ENCODE peak calls at places on chromosome 15, in nine cellular contexts. One of them, this sample, is unnamed.

GRCh38 chr15:65336767-65337435 is 32.4 kb downstream of the RNU5B-1 start:
- DNase-seq in effector memory CD8-positive, alpha-beta T cell: no peak
- DNase-seq in NCI-H2171 treated with DMSO at 0.1 percent for 48 hours: peak
- DNase-seq in AG10803: no peak
- DNase-seq in GM04503: no peak
- DNase-seq in ELR: no peak
- DNase-seq in HuH-7.5: no peak
- DNase-seq in HCT116: no peak
- DNase-seq in Daoy: no peak
- DNase-seq in this sample: no peak

GRCh38 chr15:63080638-63081250 is 38.2 kb downstream of the TPM1 start:
- DNase-seq in NCI-H2171 treated with DMSO at 0.1 percent for 48 hours: peak
- DNase-seq in ELR: no peak
- DNase-seq in HuH-7.5: no peak
- DNase-seq in Daoy: no peak
- DNase-seq in effector memory CD8-positive, alpha-beta T cell: no peak
- DNase-seq in HCT116: no peak
- DNase-seq in GM04503: no peak
- DNase-seq in AG10803: no peak
- DNase-seq in this sample: no peak

GRCh38 chr15:45429974-45430792 is 51.8 kb upstream of the GATM start:
- DNase-seq in HCT116: no peak
- DNase-seq in Daoy: peak
- DNase-seq in AG10803: peak
- DNase-seq in HuH-7.5: peak
- DNase-seq in GM04503: no peak
- DNase-seq in NCI-H2171 treated with DMSO at 0.1 percent for 48 hours: peak
- DNase-seq in ELR: peak
- DNase-seq in effector memory CD8-positive, alpha-beta T cell: peak
- DNase-seq in this sample: peak

GRCh38 chr15:75195766-75196241 is 5.9 kb upstream of the C15orf39 start:
- DNase-seq in ELR: no peak
- DNase-seq in NCI-H2171 treated with DMSO at 0.1 percent for 48 hours: peak
- DNase-seq in effector memory CD8-positive, alpha-beta T cell: no peak
- DNase-seq in GM04503: no peak
- DNase-seq in HCT116: no peak
- DNase-seq in Daoy: no peak
- DNase-seq in AG10803: no peak
- DNase-seq in HuH-7.5: no peak
- DNase-seq in this sample: no peak

GRCh38 chr15:82044373-82045178 is 1.2 kb downstream of the MEX3B start:
- DNase-seq in NCI-H2171 treated with DMSO at 0.1 percent for 48 hours: no peak
- DNase-seq in AG10803: peak
- DNase-seq in ELR: peak
- DNase-seq in effector memory CD8-positive, alpha-beta T cell: peak
- DNase-seq in Daoy: peak
- DNase-seq in HuH-7.5: peak
- DNase-seq in HCT116: no peak
- DNase-seq in GM04503: peak
- DNase-seq in this sample: peak

GRCh38 chr15:58357529-58358476 is 74.0 kb upstream of the LIPC start:
- DNase-seq in HCT116: no peak
- DNase-seq in HuH-7.5: no peak
- DNase-seq in effector memory CD8-positive, alpha-beta T cell: no peak
- DNase-seq in GM04503: no peak
- DNase-seq in Daoy: no peak
- DNase-seq in NCI-H2171 treated with DMSO at 0.1 percent for 48 hours: no peak
- DNase-seq in ELR: peak
- DNase-seq in AG10803: no peak
- DNase-seq in this sample: no peak

GRCh38 chr15:66151809-66152208 is 101.7 kb downstream of the MEGF11 start:
- DNase-seq in NCI-H2171 treated with DMSO at 0.1 percent for 48 hours: peak
- DNase-seq in ELR: no peak
- DNase-seq in GM04503: no peak
- DNase-seq in HuH-7.5: no peak
- DNase-seq in Daoy: no peak
- DNase-seq in AG10803: no peak
- DNase-seq in HCT116: no peak
- DNase-seq in effector memory CD8-positive, alpha-beta T cell: no peak
- DNase-seq in this sample: no peak

GRCh38 chr15:96351801-96352593 is 21.5 kb downstream of the NR2F2 start:
- DNase-seq in Daoy: no peak
- DNase-seq in AG10803: no peak
- DNase-seq in NCI-H2171 treated with DMSO at 0.1 percent for 48 hours: no peak
- DNase-seq in effector memory CD8-positive, alpha-beta T cell: no peak
- DNase-seq in ELR: no peak
- DNase-seq in HCT116: no peak
- DNase-seq in HuH-7.5: no peak
- DNase-seq in GM04503: no peak
- DNase-seq in this sample: no peak

GRCh38 chr15:42921049-42921731 is 612 bp upstream of the TTBK2 start:
- DNase-seq in effector memory CD8-positive, alpha-beta T cell: peak
- DNase-seq in GM04503: no peak
- DNase-seq in ELR: peak
- DNase-seq in HuH-7.5: no peak
- DNase-seq in AG10803: peak
- DNase-seq in NCI-H2171 treated with DMSO at 0.1 percent for 48 hours: no peak
- DNase-seq in HCT116: no peak
- DNase-seq in Daoy: peak
- DNase-seq in this sample: peak